ENCODE peak calls at places on chromosome 2, in eight cellular contexts. D is thoracic aorta; M is endothelial cell of umbilical vein; N is C1 segment of cervical spinal cord; X is activated T-helper 1 cell treated with anti-CD3 and anti-CD28 coated beads, Interleukin-12 subunit alpha, Interleukin-12 subunit beta, Interleukin-2, Interleukin-4 antibody, amounts not matched to agents 30 ng/mL and 10 ng/mL and 1 ng/mL, durations not matched to agents 14 hours and 24 hours and 36 hours; F is neural crest cell; B is CD8-positive, alpha-beta memory T cell; L is endothelial cell. V is an unnamed sample.

GRCh38 chr2:73337828-73338227 is 44.5 kb upstream of the EGR4 start:
- DNase-seq in D (no peak), F (no peak), B (no peak), M (no peak), X (no peak), N (no peak), L (no peak), V (no peak)

GRCh38 chr2:20429528-20429927 is 17.3 kb upstream of the RHOB start:
- DNase-seq in N (no peak), L (no peak), B (no peak), M (no peak), D (no peak), F (no peak), X (no peak), V (no peak)

GRCh38 chr2:32559136-32559535 is 68.7 kb upstream of the TTC27 start:
- DNase-seq in D (no peak), X (no peak), M (no peak), F (no peak), N (peak; percentile 31), L (no peak), B (no peak), V (peak; percentile 72)

GRCh38 chr2:22579341-22579740 is 805.6 kb upstream of the KLHL29 start:
- DNase-seq in L (no peak), B (no peak), D (no peak), M (no peak), F (no peak), X (no peak), N (no peak), V (no peak)

GRCh38 chr2:28233070-28233718 is 159.5 kb upstream of the FOSL2 start:
- DNase-seq in D (no peak), L (no peak), F (no peak), M (no peak), X (no peak), B (no peak), N (no peak), V (no peak)

GRCh38 chr2:205731521-205731965 is 49.2 kb downstream of the NRP2 start:
- DNase-seq in D (no peak), F (no peak), L (no peak), B (no peak), X (no peak), N (no peak), M (no peak), V (no peak)

GRCh38 chr2:44934024-44934423 is 7.5 kb upstream of the SIX3 start:
- DNase-seq in F (no peak), L (no peak), X (no peak), B (no peak), D (no peak), M (no peak), N (no peak), V (no peak)

GRCh38 chr2:50385361-50385760 is 646.6 kb downstream of the NRXN1 start:
- DNase-seq in N (no peak), B (no peak), X (no peak), F (no peak), M (no peak), L (no peak), D (no peak), V (no peak)

GRCh38 chr2:69018629-69019227 is 5.7 kb downstream of the ANTXR1 start:
- DNase-seq in N (no peak), X (no peak), L (no peak), F (no peak), M (no peak), D (no peak), B (no peak), V (no peak)

GRCh38 chr2:74619651-74620297 is 28.4 kb downstream of the M1AP start:
- DNase-seq in F (no peak), N (no peak), D (no peak), X (no peak), B (no peak), M (no peak), L (no peak), V (no peak)

GRCh38 chr2:201654611-201655384 is 11.5 kb upstream of the TMEM237 start:
- DNase-seq in L (no peak), F (no peak), B (no peak), D (no peak), X (no peak), M (peak; percentile 89), N (no peak), V (no peak)

GRCh38 chr2:226903179-226903578 is 67.3 kb downstream of the RHBDD1 start:
- DNase-seq in D (no peak), B (no peak), L (no peak), N (no peak), M (no peak), F (no peak), X (no peak), V (no peak)

GRCh38 chr2:218166791-218167190 is at the start of gene CXCR1:
- DNase-seq in X (peak; percentile 12), M (no peak), N (no peak), D (no peak), F (no peak), L (no peak), B (peak; percentile 59), V (no peak)

GRCh38 chr2:183000846-183001245 is 37.4 kb downstream of the NCKAP1 start:
- DNase-seq in D (no peak), N (no peak), B (no peak), X (no peak), F (no peak), L (no peak), M (no peak), V (no peak)

GRCh38 chr2:110946892-110947291 is 173.8 kb upstream of the BCL2L11 start:
- DNase-seq in N (no peak), X (no peak), D (no peak), F (no peak), M (no peak), L (no peak), B (no peak), V (no peak)

V was measured in dorsolateral prefrontal cortex.